ENCODE peak calls at places on chromosomes 1 and 21, in eight cellular contexts. One of them, this sample, is unnamed.

GRCh38 chr1:240998024-240998423 is 359.0 kb downstream of the RGS7 start:
- DNase-seq in colonic mucosa: no peak
- DNase-seq in heart left ventricle: no peak
- DNase-seq in hippocampal formation: no peak
- DNase-seq in KG1: no peak
- DNase-seq in MCF 10A: no peak
- DNase-seq in stimulated activated naive CD4-positive, alpha-beta T cell: no peak
- DNase-seq in psoas muscle: no peak
- DNase-seq in this sample: no peak

GRCh38 chr1:201900476-201900875 is 11.8 kb downstream of the SHISA4 start:
- DNase-seq in colonic mucosa: no peak
- DNase-seq in heart left ventricle: no peak
- DNase-seq in hippocampal formation: no peak
- DNase-seq in KG1: no peak
- DNase-seq in MCF 10A: no peak
- DNase-seq in stimulated activated naive CD4-positive, alpha-beta T cell: no peak
- DNase-seq in psoas muscle: no peak
- DNase-seq in this sample: no peak

GRCh38 chr21:38438476-38438893 is 59.8 kb downstream of the ERG start:
- DNase-seq in colonic mucosa: no peak
- DNase-seq in heart left ventricle: peak
- DNase-seq in hippocampal formation: no peak
- DNase-seq in KG1: no peak
- DNase-seq in MCF 10A: peak
- DNase-seq in stimulated activated naive CD4-positive, alpha-beta T cell: no peak
- DNase-seq in psoas muscle: peak
- DNase-seq in this sample: peak

GRCh38 chr1:232162001-232162400 is 467.9 kb downstream of the SIPA1L2 start:
- DNase-seq in colonic mucosa: no peak
- DNase-seq in heart left ventricle: no peak
- DNase-seq in hippocampal formation: no peak
- DNase-seq in KG1: no peak
- DNase-seq in MCF 10A: no peak
- DNase-seq in stimulated activated naive CD4-positive, alpha-beta T cell: no peak
- DNase-seq in psoas muscle: no peak
- DNase-seq in this sample: no peak

GRCh38 chr1:172322219-172323061 is 98.0 kb upstream of the C1orf105 start:
- DNase-seq in colonic mucosa: no peak
- DNase-seq in heart left ventricle: peak
- DNase-seq in hippocampal formation: no peak
- DNase-seq in KG1: no peak
- DNase-seq in MCF 10A: peak
- DNase-seq in stimulated activated naive CD4-positive, alpha-beta T cell: no peak
- DNase-seq in psoas muscle: peak
- DNase-seq in this sample: peak

GRCh38 chr1:224430511-224431113 is 4.0 kb downstream of the WDR26 start:
- DNase-seq in colonic mucosa: peak
- DNase-seq in heart left ventricle: no peak
- DNase-seq in hippocampal formation: peak
- DNase-seq in KG1: peak
- DNase-seq in MCF 10A: peak
- DNase-seq in stimulated activated naive CD4-positive, alpha-beta T cell: peak
- DNase-seq in psoas muscle: no peak
- DNase-seq in this sample: no peak

GRCh38 chr1:176903474-176903873 is 261.0 kb downstream of the ASTN1 start:
- DNase-seq in colonic mucosa: no peak
- DNase-seq in heart left ventricle: no peak
- DNase-seq in hippocampal formation: no peak
- DNase-seq in KG1: no peak
- DNase-seq in MCF 10A: no peak
- DNase-seq in stimulated activated naive CD4-positive, alpha-beta T cell: no peak
- DNase-seq in psoas muscle: no peak
- DNase-seq in this sample: no peak

GRCh38 chr1:3174487-3175247 is 105.7 kb downstream of the PRDM16 start:
- DNase-seq in colonic mucosa: peak
- DNase-seq in heart left ventricle: peak
- DNase-seq in hippocampal formation: peak
- DNase-seq in KG1: no peak
- DNase-seq in MCF 10A: no peak
- DNase-seq in stimulated activated naive CD4-positive, alpha-beta T cell: no peak
- DNase-seq in psoas muscle: peak
- DNase-seq in this sample: peak

GRCh38 chr1:71521655-71522264 is 440.9 kb upstream of the ZRANB2 start:
- DNase-seq in colonic mucosa: peak
- DNase-seq in heart left ventricle: peak
- DNase-seq in hippocampal formation: peak
- DNase-seq in KG1: peak
- DNase-seq in MCF 10A: peak
- DNase-seq in stimulated activated naive CD4-positive, alpha-beta T cell: no peak
- DNase-seq in psoas muscle: no peak
- DNase-seq in this sample: peak

GRCh38 chr1:205452364-205452763 is 3.5 kb downstream of the BLACAT1 start:
- DNase-seq in colonic mucosa: no peak
- DNase-seq in heart left ventricle: no peak
- DNase-seq in hippocampal formation: no peak
- DNase-seq in KG1: no peak
- DNase-seq in MCF 10A: no peak
- DNase-seq in stimulated activated naive CD4-positive, alpha-beta T cell: no peak
- DNase-seq in psoas muscle: no peak
- DNase-seq in this sample: no peak